ENCODE peak calls at places on chromosomes 11 and 22, in eight cellular contexts. H is stomach, O is Peyer's patch, C is body of pancreas, J is A549, D is lower leg skin, K is uterus, R is endothelial cell of umbilical vein. V is an unnamed sample.

GRCh38 chr11:28366549-28367341 is 258.6 kb downstream of the METTL15 start:
- DNase-seq in D (no peak), C (no peak), J (no peak), K (no peak), H (no peak), R (no peak), O (no peak), V (no peak)

GRCh38 chr11:60657880-60658279 is 41.5 kb upstream of the MS4A8 start:
- DNase-seq in K (no peak), C (peak), O (no peak), D (no peak), J (no peak), R (no peak), H (peak), V (no peak)

GRCh38 chr11:19404787-19405186 is 164.0 kb upstream of the E2F8 start:
- DNase-seq in H (no peak), C (no peak), R (no peak), K (no peak), D (no peak), O (no peak), J (no peak), V (no peak)

GRCh38 chr22:48595511-48595905 is 1232.2 kb downstream of the BRD1 start:
- DNase-seq in O (no peak), J (no peak), H (no peak), C (no peak), R (no peak), K (no peak), D (no peak), V (no peak)

GRCh38 chr11:114606003-114606801 is 10.6 kb upstream of the NXPE4 start:
- DNase-seq in H (no peak), J (no peak), C (no peak), O (no peak), K (no peak), R (no peak), D (no peak), V (no peak)

GRCh38 chr11:38384568-38384967 is 1786.5 kb upstream of the RAG2 start:
- DNase-seq in H (no peak), K (no peak), D (no peak), O (no peak), R (no peak), C (no peak), J (no peak), V (no peak)

GRCh38 chr11:67629386-67630229 is at the start of gene NUDT8:
- DNase-seq in O (peak), H (peak), R (peak), J (peak), C (peak), K (peak), D (peak), V (peak)

GRCh38 chr11:58513747-58514367 is 6.0 kb upstream of the OR5B21 start:
- DNase-seq in H (no peak), J (peak), O (no peak), C (peak), R (peak), K (no peak), D (no peak), V (no peak)

GRCh38 chr11:29934115-29934638 is 82.7 kb downstream of the KCNA4 start:
- DNase-seq in C (no peak), R (no peak), J (no peak), K (no peak), O (no peak), H (no peak), D (no peak), V (no peak)

GRCh38 chr11:119720311-119720710 is 8.7 kb downstream of the NECTIN1 start:
- DNase-seq in K (no peak), O (no peak), C (no peak), J (no peak), D (no peak), R (no peak), H (no peak), V (no peak)

GRCh38 chr22:43171019-43171491 is 15.9 kb downstream of the TTLL12 start:
- DNase-seq in J (no peak), H (no peak), C (no peak), D (no peak), K (no peak), O (peak), R (no peak), V (no peak)

GRCh38 chr11:68584097-68584496 is 100.2 kb upstream of the GAL start:
- DNase-seq in R (peak), J (peak), D (no peak), H (peak), K (peak), O (peak), C (peak), V (no peak)

GRCh38 chr11:127651175-127651887 is 650.8 kb upstream of the KIRREL3 start:
- DNase-seq in K (no peak), D (no peak), R (peak), O (no peak), J (no peak), H (no peak), C (no peak), V (no peak)

GRCh38 chr11:100928426-100928825 is 201.2 kb downstream of the PGR start:
- DNase-seq in H (no peak), C (no peak), D (no peak), O (no peak), R (no peak), K (no peak), J (no peak), V (no peak)

GRCh38 chr11:77107950-77108349 is 5.3 kb downstream of the OMP start:
- DNase-seq in K (peak), C (peak), R (peak), D (no peak), J (peak), H (peak), O (peak), V (no peak)

GRCh38 chr11:57668467-57668890 is 565 bp downstream of the ZDHHC5 start:
- DNase-seq in R (peak), H (no peak), K (no peak), D (no peak), J (no peak), O (no peak), C (no peak), V (no peak)

GRCh38 chr22:43173976-43174720 is 12.8 kb downstream of the TTLL12 start:
- DNase-seq in K (no peak), D (no peak), C (no peak), J (no peak), R (no peak), O (peak), H (no peak), V (no peak)

GRCh38 chr11:113895367-113896155 is 9.0 kb upstream of the HTR3B start:
- DNase-seq in C (no peak), J (no peak), D (peak), H (no peak), K (no peak), R (no peak), O (no peak), V (no peak)

GRCh38 chr11:110453684-110454354 is 24.1 kb downstream of the FDX1 start:
- DNase-seq in R (no peak), K (no peak), J (no peak), H (no peak), C (no peak), O (no peak), D (no peak), V (no peak)

GRCh38 chr11:2509481-2510001 is 64.7 kb downstream of the KCNQ1 start:
- DNase-seq in O (peak), H (peak), D (peak), J (no peak), K (peak), R (no peak), C (no peak), V (no peak)
- TF ChIP-seq POLR2A in O (no peak), H (no peak), D (no peak), J (no peak), K (no peak), R (no peak), C (no peak), V (no peak)

GRCh38 chr22:28798810-28799124 is 1.6 kb downstream of the XBP1 start:
- DNase-seq in K (no peak), C (no peak), J (no peak), O (no peak), R (no peak), H (no peak), D (no peak), V (no peak)

GRCh38 chr22:28799834-28800307 is 498 bp downstream of the XBP1 start:
- DNase-seq in J (no peak), O (peak), H (peak), C (peak), K (peak), D (peak), R (peak), V (peak)

GRCh38 chr22:28801845-28802594 is 1.7 kb upstream of the XBP1 start:
- DNase-seq in K (peak), C (peak), R (peak), D (no peak), J (no peak), H (peak), O (no peak), V (no peak)

GRCh38 chr22:28800308-28801041 is at the start of gene XBP1:
- DNase-seq in K (peak), R (peak), H (peak), O (peak), J (peak), C (peak), D (peak), V (peak)

GRCh38 chr22:28799125-28799833 is 1.1 kb downstream of the XBP1 start:
- DNase-seq in K (peak), R (peak), H (no peak), C (peak), J (peak), O (no peak), D (peak), V (peak)
- TF ChIP-seq POLR2A in K (peak), R (no peak), H (no peak), C (no peak), J (no peak), O (peak), D (no peak), V (peak)

GRCh38 chr11:26777276-26777939 is 55.5 kb upstream of the SLC5A12 start:
- DNase-seq in C (no peak), K (no peak), R (no peak), D (no peak), J (no peak), H (no peak), O (no peak), V (no peak)
- TF ChIP-seq POLR2A in C (no peak), K (no peak), R (no peak), D (no peak), J (no peak), H (no peak), O (no peak), V (no peak)

GRCh38 chr11:73154178-73154577 is 12.1 kb upstream of the FCHSD2 start:
- DNase-seq in C (no peak), R (no peak), K (peak), J (no peak), D (peak), H (no peak), O (no peak), V (peak)
- TF ChIP-seq POLR2A in C (no peak), R (no peak), K (no peak), J (no peak), D (no peak), H (no peak), O (no peak), V (no peak)

DNA sequence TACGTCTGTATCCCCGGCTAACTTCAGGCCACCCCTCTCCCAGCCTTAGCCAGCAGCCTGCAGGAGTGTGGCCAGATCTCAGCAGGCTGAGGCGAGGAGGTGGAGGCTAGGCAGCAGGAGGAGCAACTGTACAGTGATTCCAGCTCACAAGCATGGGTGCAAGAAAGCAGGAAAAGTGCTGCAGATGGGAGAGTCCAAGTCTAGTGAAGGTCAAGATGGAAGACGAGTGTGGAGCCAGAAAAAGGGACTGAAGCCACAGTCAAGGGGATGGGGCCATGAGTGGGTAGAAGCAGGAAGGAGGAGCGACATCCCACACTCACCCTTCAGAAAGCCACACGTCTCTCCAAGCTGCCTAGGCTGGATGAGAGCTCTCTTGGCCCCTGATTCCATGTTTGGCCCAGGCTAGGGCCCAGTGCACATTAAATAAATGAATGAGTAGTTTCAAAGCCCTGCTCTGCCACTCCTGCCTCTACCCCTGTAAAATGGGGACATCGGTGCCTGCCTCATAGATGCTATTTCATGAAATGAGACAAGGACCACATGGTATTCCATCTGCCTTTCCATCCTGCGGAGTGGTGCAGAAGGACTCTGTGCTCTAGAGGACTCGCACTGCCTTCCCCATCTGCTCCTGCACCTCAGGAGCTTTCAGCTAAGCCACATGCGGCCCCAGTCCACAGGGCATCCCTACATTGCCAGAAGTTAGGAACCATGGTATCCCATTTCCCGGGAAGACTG is 2.9 kb downstream of the YDJC start:
- DNase-seq in D (no peak), C (no peak), J (no peak), O (no peak), R (no peak), K (no peak), H (no peak), V (no peak)
- TF ChIP-seq POLR2A in D (no peak), C (no peak), J (no peak), O (no peak), R (no peak), K (no peak), H (no peak), V (no peak)

DNA sequence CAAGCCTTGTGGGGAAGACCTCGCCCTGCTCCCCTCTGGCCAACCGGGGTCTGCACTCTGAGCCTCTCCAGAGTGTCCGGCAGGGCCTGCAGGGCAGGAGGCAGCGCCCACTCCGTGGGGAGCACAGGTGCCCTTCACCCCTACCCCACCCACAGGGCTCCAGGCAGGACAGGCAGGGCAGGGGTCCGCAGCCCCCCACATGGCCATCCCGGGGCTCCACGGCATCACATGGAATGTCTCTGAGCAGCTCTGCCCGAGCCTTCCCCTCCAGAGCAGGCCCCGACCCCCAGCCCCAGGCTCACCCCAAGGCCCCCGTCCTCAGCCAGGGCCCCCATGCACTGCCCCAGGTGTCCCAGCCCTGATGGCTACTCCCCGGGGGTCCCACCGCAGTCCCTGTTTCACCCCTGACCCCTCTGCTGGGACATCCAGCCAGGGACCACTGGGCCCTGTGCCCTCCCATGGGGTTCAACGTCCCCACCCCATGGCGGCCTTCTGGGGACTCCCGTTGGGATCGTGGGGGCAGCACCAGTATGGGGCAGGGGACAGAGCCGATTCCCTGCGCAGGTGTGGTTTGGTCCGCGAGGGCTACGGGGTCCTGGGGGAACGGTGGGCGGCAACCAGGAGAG is 77.7 kb downstream of the BRD1 start:
- DNase-seq in H (no peak), J (no peak), O (no peak), K (no peak), R (no peak), C (no peak), D (peak), V (no peak)
- TF ChIP-seq POLR2A in H (no peak), J (no peak), O (no peak), K (no peak), R (no peak), C (no peak), D (no peak), V (no peak)

GRCh38 chr11:64767344-64768299 is 7.8 kb upstream of the PYGM start:
- DNase-seq in R (peak), O (peak), D (peak), C (peak), H (peak), J (no peak), K (no peak), V (peak)
- TF ChIP-seq POLR2A in R (no peak), O (no peak), D (no peak), C (no peak), H (no peak), J (no peak), K (no peak), V (no peak)

DNA sequence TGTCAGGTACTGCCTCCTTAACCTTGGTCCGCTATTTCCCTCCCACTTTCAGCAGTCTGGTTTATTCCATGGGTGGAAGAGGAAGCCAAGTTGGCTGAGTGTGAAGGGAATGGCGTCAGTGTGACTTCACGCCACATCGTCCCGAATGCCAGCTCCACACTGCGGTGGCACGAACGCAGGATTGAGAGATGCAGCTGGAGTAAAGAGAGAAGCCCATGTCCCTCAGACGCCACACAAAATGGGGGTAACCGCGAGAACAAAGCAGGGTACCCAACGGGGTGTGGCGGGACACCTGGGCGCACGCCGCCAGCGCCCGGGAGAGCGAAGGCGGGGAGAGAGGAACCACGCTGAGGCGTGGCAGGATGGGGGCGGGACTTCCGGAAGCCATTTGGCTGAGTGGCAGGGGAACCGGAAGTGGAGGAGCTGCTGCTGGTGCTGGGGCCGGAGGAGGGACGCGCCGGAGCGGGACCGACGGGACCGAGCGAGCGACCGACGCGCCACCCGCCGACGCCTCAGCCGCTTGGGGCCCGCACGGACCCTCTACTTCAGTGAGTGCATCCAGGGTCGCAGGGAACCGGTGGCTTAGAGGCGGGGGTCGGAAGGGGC is at the start of gene PAFAH1B2:
- DNase-seq in H (peak), C (peak), R (peak), J (peak), O (peak), K (peak), D (peak), V (peak)
- TF ChIP-seq POLR2A in H (no peak), C (peak), R (peak), J (peak), O (peak), K (peak), D (peak), V (peak)

V was measured in suprapubic skin.